ENCODE peak calls at places on chromosome 11, in six cellular contexts. One of them, this sample, is unnamed.

GRCh38 chr11:33684003-33684715 is 16.5 kb downstream of the C11orf91 start:
- DNase-seq in GM13977: no peak
- DNase-seq in body of pancreas: no peak
- DNase-seq in uterus: no peak
- DNase-seq in OCI-LY7: no peak
- DNase-seq in neural crest cell: no peak
- DNase-seq in this sample: no peak

GRCh38 chr11:44901782-44902181 is 48.9 kb downstream of the TP53I11 start:
- DNase-seq in GM13977: no peak
- DNase-seq in uterus: no peak
- DNase-seq in neural crest cell: no peak
- DNase-seq in OCI-LY7: no peak
- DNase-seq in body of pancreas: no peak
- DNase-seq in this sample: no peak

GRCh38 chr11:3816673-3817072 is 8.3 kb downstream of the PGAP2 start:
- DNase-seq in body of pancreas: no peak
- DNase-seq in GM13977: no peak
- DNase-seq in OCI-LY7: no peak
- DNase-seq in neural crest cell: no peak
- DNase-seq in uterus: no peak
- DNase-seq in this sample: no peak

GRCh38 chr11:2144549-2145220 is 5.5 kb upstream of the IGF2 start:
- DNase-seq in body of pancreas: no peak
- DNase-seq in neural crest cell: no peak
- DNase-seq in OCI-LY7: no peak
- DNase-seq in uterus: no peak
- DNase-seq in GM13977: no peak
- DNase-seq in this sample: no peak

GRCh38 chr11:62560566-62561103 is 13.1 kb downstream of the EEF1G start:
- DNase-seq in neural crest cell: peak; percentile 48
- DNase-seq in uterus: peak; percentile 92
- DNase-seq in body of pancreas: peak; percentile 88
- DNase-seq in OCI-LY7: peak; percentile 47
- DNase-seq in GM13977: no peak
- DNase-seq in this sample: no peak

GRCh38 chr11:57530215-57530595 is 349 bp downstream of the TIMM10 start:
- DNase-seq in GM13977: no peak
- DNase-seq in body of pancreas: no peak
- DNase-seq in uterus: no peak
- DNase-seq in neural crest cell: peak; percentile 6
- DNase-seq in OCI-LY7: peak; percentile 25
- DNase-seq in this sample: no peak

GRCh38 chr11:2674681-2675131 is 25.1 kb downstream of the KCNQ1OT1 start:
- DNase-seq in OCI-LY7: no peak
- DNase-seq in neural crest cell: no peak
- DNase-seq in uterus: no peak
- DNase-seq in GM13977: no peak
- DNase-seq in body of pancreas: peak; percentile 57
- DNase-seq in this sample: no peak

GRCh38 chr11:58428021-58428420 is at the start of gene OR5B2:
- DNase-seq in neural crest cell: no peak
- DNase-seq in body of pancreas: no peak
- DNase-seq in uterus: no peak
- DNase-seq in GM13977: no peak
- DNase-seq in OCI-LY7: no peak
- DNase-seq in this sample: no peak

GRCh38 chr11:61742391-61742790 is 10.0 kb upstream of the MYRF start:
- DNase-seq in body of pancreas: no peak
- DNase-seq in neural crest cell: no peak
- DNase-seq in uterus: no peak
- DNase-seq in OCI-LY7: no peak
- DNase-seq in GM13977: no peak
- DNase-seq in this sample: no peak

GRCh38 chr11:3043315-3043871 is 13.8 kb downstream of the CARS1 start:
- DNase-seq in neural crest cell: no peak
- DNase-seq in body of pancreas: peak; percentile 90
- DNase-seq in OCI-LY7: no peak
- DNase-seq in uterus: peak; percentile 54
- DNase-seq in GM13977: no peak
- DNase-seq in this sample: no peak

GRCh38 chr11:123483058-123483457 is 53.0 kb downstream of the GRAMD1B start:
- DNase-seq in body of pancreas: no peak
- DNase-seq in uterus: no peak
- DNase-seq in GM13977: no peak
- DNase-seq in neural crest cell: no peak
- DNase-seq in OCI-LY7: no peak
- DNase-seq in this sample: no peak

GRCh38 chr11:126214446-126215240 is 3.1 kb downstream of the FAM118B start:
- DNase-seq in neural crest cell: no peak
- DNase-seq in uterus: no peak
- DNase-seq in body of pancreas: no peak
- DNase-seq in OCI-LY7: no peak
- DNase-seq in GM13977: no peak
- DNase-seq in this sample: no peak

GRCh38 chr11:61820174-61820573 is 3.4 kb upstream of the FADS1 start:
- DNase-seq in neural crest cell: no peak
- DNase-seq in uterus: no peak
- DNase-seq in GM13977: no peak
- DNase-seq in OCI-LY7: no peak
- DNase-seq in body of pancreas: no peak
- DNase-seq in this sample: no peak

GRCh38 chr11:114152162-114152561 is 92.7 kb downstream of the ZBTB16 start:
- DNase-seq in OCI-LY7: no peak
- DNase-seq in GM13977: no peak
- DNase-seq in body of pancreas: no peak
- DNase-seq in uterus: no peak
- DNase-seq in neural crest cell: no peak
- DNase-seq in this sample: no peak

GRCh38 chr11:47437746-47438418 is 11.1 kb downstream of the RAPSN start:
- DNase-seq in neural crest cell: no peak
- DNase-seq in GM13977: no peak
- DNase-seq in body of pancreas: peak; percentile 71
- DNase-seq in OCI-LY7: no peak
- DNase-seq in uterus: peak; percentile 37
- DNase-seq in this sample: no peak

GRCh38 chr11:126345759-126346585 is 9.5 kb upstream of the ST3GAL4 start:
- DNase-seq in uterus: peak; percentile 75
- DNase-seq in GM13977: no peak
- DNase-seq in neural crest cell: no peak
- DNase-seq in body of pancreas: peak; percentile 69
- DNase-seq in OCI-LY7: no peak
- DNase-seq in this sample: no peak

GRCh38 chr11:86211619-86212018 is 32.9 kb upstream of the EED start:
- DNase-seq in GM13977: peak; percentile 59
- DNase-seq in body of pancreas: no peak
- DNase-seq in uterus: no peak
- DNase-seq in OCI-LY7: no peak
- DNase-seq in neural crest cell: no peak
- DNase-seq in this sample: no peak

GRCh38 chr11:87290304-87290922 is 252.7 kb downstream of the TMEM135 start:
- DNase-seq in GM13977: peak; percentile 67
- DNase-seq in body of pancreas: no peak
- DNase-seq in OCI-LY7: peak; percentile 74
- DNase-seq in neural crest cell: no peak
- DNase-seq in uterus: no peak
- DNase-seq in this sample: peak; percentile 49

GRCh38 chr11:24624432-24624831 is 127.6 kb downstream of the LUZP2 start:
- DNase-seq in uterus: no peak
- DNase-seq in GM13977: no peak
- DNase-seq in body of pancreas: no peak
- DNase-seq in neural crest cell: no peak
- DNase-seq in OCI-LY7: no peak
- DNase-seq in this sample: no peak

GRCh38 chr11:120554771-120555432 is 43.4 kb downstream of the GRIK4 start:
- DNase-seq in body of pancreas: no peak
- DNase-seq in uterus: no peak
- DNase-seq in neural crest cell: no peak
- DNase-seq in OCI-LY7: peak; percentile 5
- DNase-seq in GM13977: peak; percentile 53
- DNase-seq in this sample: peak; percentile 57

GRCh38 chr11:114678125-114679036 is at the start of gene NXPE2:
- DNase-seq in uterus: no peak
- DNase-seq in neural crest cell: no peak
- DNase-seq in GM13977: no peak
- DNase-seq in OCI-LY7: no peak
- DNase-seq in body of pancreas: no peak
- DNase-seq in this sample: no peak

GRCh38 chr11:130623909-130624668 is 175.6 kb downstream of the ADAMTS15 start:
- DNase-seq in body of pancreas: no peak
- DNase-seq in OCI-LY7: no peak
- DNase-seq in GM13977: no peak
- DNase-seq in neural crest cell: no peak
- DNase-seq in uterus: no peak
- DNase-seq in this sample: no peak

GRCh38 chr11:12201016-12201985 is 90.9 kb downstream of the MICAL2 start:
- DNase-seq in neural crest cell: no peak
- DNase-seq in OCI-LY7: no peak
- DNase-seq in body of pancreas: no peak
- DNase-seq in uterus: peak; percentile 50
- DNase-seq in GM13977: no peak
- DNase-seq in this sample: no peak

GRCh38 chr11:26741036-26741435 is 19.2 kb upstream of the SLC5A12 start:
- DNase-seq in OCI-LY7: no peak
- DNase-seq in GM13977: no peak
- DNase-seq in uterus: no peak
- DNase-seq in neural crest cell: no peak
- DNase-seq in body of pancreas: no peak
- DNase-seq in this sample: no peak

GRCh38 chr11:2387266-2387982 is 10.3 kb downstream of the CD81 start:
- DNase-seq in neural crest cell: no peak
- DNase-seq in GM13977: no peak
- DNase-seq in body of pancreas: no peak
- DNase-seq in uterus: no peak
- DNase-seq in OCI-LY7: peak; percentile 71
- DNase-seq in this sample: peak; percentile 64

GRCh38 chr11:127474735-127475134 is 474.2 kb upstream of the KIRREL3 start:
- DNase-seq in OCI-LY7: no peak
- DNase-seq in neural crest cell: no peak
- DNase-seq in uterus: no peak
- DNase-seq in GM13977: no peak
- DNase-seq in body of pancreas: no peak
- DNase-seq in this sample: no peak

DNA sequence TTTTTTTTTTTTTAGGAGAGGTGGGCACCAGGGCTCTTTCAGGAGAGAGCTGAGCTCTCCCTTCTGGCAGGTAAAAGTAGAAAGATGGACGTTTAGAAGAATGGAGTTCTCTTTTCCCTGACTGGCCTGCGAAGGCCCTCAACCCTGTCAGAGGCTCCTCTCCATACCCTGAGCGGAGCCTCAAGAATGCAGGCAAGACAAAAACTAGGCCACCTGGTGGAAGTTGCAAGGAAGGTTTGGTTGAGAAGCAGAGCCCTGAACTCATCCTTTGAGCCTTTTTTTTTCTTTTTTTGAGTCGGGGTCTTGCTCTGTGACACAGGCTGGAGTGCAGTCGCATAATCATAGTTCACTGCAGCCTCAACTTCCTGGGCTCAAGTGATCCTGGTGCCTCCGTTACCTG is 1.4 kb downstream of the OTOG start:
- DNase-seq in uterus: no peak
- DNase-seq in OCI-LY7: peak; percentile 10
- DNase-seq in neural crest cell: no peak
- DNase-seq in body of pancreas: no peak
- DNase-seq in GM13977: no peak
- DNase-seq in this sample: no peak
- TF ChIP-seq CTCF in uterus: no peak
- TF ChIP-seq CTCF in OCI-LY7: no peak
- TF ChIP-seq CTCF in neural crest cell: peak; percentile 41
- TF ChIP-seq CTCF in body of pancreas: no peak
- TF ChIP-seq CTCF in GM13977: no peak
- TF ChIP-seq CTCF in this sample: no peak

GRCh38 chr11:68177877-68178276 is 35.2 kb downstream of the KMT5B start:
- DNase-seq in GM13977: no peak
- DNase-seq in neural crest cell: no peak
- DNase-seq in OCI-LY7: no peak
- DNase-seq in body of pancreas: no peak
- DNase-seq in uterus: no peak
- DNase-seq in this sample: no peak
- TF ChIP-seq CTCF in GM13977: no peak
- TF ChIP-seq CTCF in neural crest cell: no peak
- TF ChIP-seq CTCF in OCI-LY7: no peak
- TF ChIP-seq CTCF in body of pancreas: no peak
- TF ChIP-seq CTCF in uterus: no peak
- TF ChIP-seq CTCF in this sample: no peak

DNA sequence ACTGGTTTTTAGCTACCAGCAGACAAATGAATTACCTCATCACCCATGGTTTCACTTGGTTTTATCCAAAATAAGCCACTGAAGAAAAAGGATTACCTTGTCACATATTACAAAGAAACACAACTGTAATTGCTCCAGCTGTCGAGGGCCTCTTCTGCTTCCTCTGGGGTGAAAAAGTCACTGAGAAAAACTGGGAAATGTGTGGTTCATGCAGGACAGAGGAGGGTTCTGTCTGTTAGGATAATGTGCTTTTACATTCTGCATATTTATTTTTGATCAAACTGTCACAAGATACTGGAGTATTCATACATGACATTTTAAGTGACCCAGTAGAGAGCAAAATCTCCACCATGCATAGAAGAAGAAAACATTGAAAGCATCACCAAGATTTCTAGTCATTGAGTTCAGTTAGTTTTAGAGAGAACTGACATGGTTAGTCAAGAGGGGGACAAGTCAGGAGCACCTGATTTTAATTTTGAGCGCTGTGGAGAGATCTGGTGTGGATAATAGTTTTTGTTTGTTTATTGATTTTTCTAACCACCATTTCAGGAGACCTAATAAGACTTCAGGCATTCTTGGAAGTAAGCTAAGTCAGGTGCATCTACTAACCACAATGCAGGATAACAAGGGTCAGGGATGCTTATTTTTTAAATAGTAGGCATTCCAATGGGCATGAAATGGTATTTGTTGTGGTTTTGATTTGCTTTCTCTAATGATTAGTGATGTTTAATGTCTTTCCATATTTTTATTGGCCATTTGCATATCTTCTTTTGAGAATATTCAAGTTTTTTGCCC is 211.9 kb downstream of the NAV2 start:
- DNase-seq in OCI-LY7: no peak
- DNase-seq in neural crest cell: no peak
- DNase-seq in body of pancreas: no peak
- DNase-seq in uterus: no peak
- DNase-seq in GM13977: no peak
- DNase-seq in this sample: no peak
- TF ChIP-seq CTCF in OCI-LY7: no peak
- TF ChIP-seq CTCF in neural crest cell: no peak
- TF ChIP-seq CTCF in body of pancreas: no peak
- TF ChIP-seq CTCF in uterus: no peak
- TF ChIP-seq CTCF in GM13977: no peak
- TF ChIP-seq CTCF in this sample: no peak

GRCh38 chr11:911031-911889 is 650 bp upstream of the CHID1 start:
- DNase-seq in OCI-LY7: no peak
- DNase-seq in GM13977: peak; percentile 75
- DNase-seq in body of pancreas: peak; percentile 44
- DNase-seq in neural crest cell: peak; percentile 40
- DNase-seq in uterus: peak; percentile 58
- DNase-seq in this sample: peak; percentile 72
- TF ChIP-seq CTCF in OCI-LY7: no peak
- TF ChIP-seq CTCF in GM13977: no peak
- TF ChIP-seq CTCF in body of pancreas: peak; percentile 5
- TF ChIP-seq CTCF in neural crest cell: no peak
- TF ChIP-seq CTCF in uterus: no peak
- TF ChIP-seq CTCF in this sample: peak; percentile 9

This sample was measured in GM13976.